ENCODE peak calls at places on chromosomes 6 and 20, in four cellular contexts. C, J, V and F are unnamed samples.

GRCh38 chr6:45423111-45423900 is 45.6 kb upstream of the SUPT3H start:
- DNase-seq in V (no peak), J (no peak), C (peak; percentile 36), F (peak; percentile 23)

GRCh38 chr6:132961122-132961521 is 146.8 kb downstream of the RPS12 start:
- DNase-seq in V (no peak), C (peak; percentile 91), J (no peak), F (no peak)

GRCh38 chr20:1950836-1951235 is 43.0 kb downstream of the PDYN start:
- DNase-seq in C (no peak), V (no peak), J (no peak), F (no peak)

GRCh38 chr20:53691060-53691810 is 97.6 kb upstream of the ZNF217 start:
- DNase-seq in C (peak; percentile 100), J (no peak), V (peak; percentile 18), F (no peak)

GRCh38 chr6:30282522-30282921 is 44.2 kb upstream of the TRIM39 start:
- DNase-seq in C (no peak), V (no peak), J (no peak), F (no peak)

GRCh38 chr6:108121612-108122011 is 44.2 kb upstream of the NR2E1 start:
- DNase-seq in C (no peak), V (no peak), J (no peak), F (no peak)

GRCh38 chr6:140174509-140174908 is 800.1 kb upstream of the CITED2 start:
- DNase-seq in C (peak; percentile 97), J (no peak), V (peak; percentile 8), F (no peak)

GRCh38 chr20:9128586-9128985 is 59.7 kb downstream of the PLCB4 start:
- DNase-seq in C (no peak), J (no peak), V (no peak), F (no peak)

GRCh38 chr6:150297327-150298028 is 71.3 kb upstream of the IYD start:
- DNase-seq in V (no peak), J (no peak), C (peak; percentile 15), F (no peak)

GRCh38 chr6:163711615-163712568 is 297.4 kb downstream of the QKI start:
- DNase-seq in C (no peak), J (peak; percentile 84), V (no peak), F (no peak)

GRCh38 chr6:15079288-15079817 is 166.5 kb upstream of the JARID2 start:
- DNase-seq in V (no peak), J (no peak), C (no peak), F (no peak)

GRCh38 chr20:37803476-37804307 is 99.2 kb upstream of the VSTM2L start:
- DNase-seq in V (no peak), J (peak; percentile 83), C (no peak), F (no peak)

DNA sequence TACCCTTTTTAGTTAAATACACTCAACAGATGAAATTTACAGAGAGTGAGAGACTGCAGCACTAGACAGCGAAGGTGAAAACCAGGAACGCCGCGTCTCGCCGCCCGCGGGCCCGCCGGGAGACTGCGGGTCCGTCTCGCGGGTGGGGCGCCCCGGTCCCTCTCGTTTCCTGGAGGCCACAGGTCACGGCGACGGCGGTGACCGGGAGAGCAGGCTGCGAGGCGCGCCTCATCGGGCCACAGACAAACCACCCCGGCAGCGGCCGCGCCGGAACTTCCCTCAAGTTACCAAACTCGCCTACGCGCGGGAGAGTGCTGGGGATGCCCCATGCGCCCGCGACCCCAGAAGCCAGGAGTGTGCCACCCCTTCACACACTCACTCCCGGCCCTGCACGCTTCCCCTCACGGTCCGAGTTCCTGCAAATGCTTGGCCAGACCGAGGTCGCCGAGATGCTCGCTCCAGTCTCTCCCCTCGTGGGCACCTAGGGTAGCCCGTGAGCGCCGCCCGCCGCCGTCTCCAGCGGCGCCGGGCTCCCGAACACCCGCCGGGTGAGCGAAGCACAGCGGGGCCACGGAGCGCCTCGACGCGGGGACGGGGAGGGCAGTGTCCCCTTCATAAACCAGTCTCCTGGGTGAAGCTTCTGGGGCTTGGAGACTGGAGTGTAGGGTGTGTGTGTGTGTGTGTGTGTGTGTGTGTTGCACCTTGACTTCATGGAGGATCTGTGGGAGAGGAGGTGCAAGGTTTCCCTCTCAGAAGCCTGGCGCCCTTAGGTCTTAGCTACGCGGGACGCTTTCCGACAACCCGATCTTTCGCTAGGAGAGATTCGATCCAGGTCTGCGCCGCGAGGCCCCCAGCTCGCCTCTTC is 1.4 kb downstream of the BACH2 start:
- DNase-seq in V (no peak), J (peak; percentile 70), C (peak; percentile 26), F (peak; percentile 39)
- TF ChIP-seq EZH2phosphoT487 in V (no peak), J (no peak), C (no peak), F (no peak)

DNA sequence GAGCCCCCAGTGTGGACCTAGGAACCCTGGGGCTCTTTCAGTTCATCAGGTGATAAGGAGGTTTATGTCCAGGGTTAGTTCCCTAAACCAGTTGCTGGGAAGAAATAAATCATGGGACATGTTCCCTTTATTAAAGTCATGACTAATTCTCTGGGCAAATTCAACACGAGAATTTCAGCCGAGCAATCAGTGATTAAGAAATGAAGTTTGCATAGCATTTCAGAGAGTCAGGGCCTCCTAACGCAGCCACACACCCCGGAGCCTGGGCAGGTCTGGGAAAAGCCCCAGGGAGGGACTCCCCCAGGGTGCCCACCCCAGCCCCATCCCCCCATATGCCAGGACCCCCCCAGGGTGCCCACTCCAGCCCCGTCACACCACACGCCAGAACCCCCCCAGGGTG is 20.1 kb downstream of the SLCO4A1 start:
- DNase-seq in J (no peak), C (peak; percentile 38), V (no peak), F (no peak)
- TF ChIP-seq EZH2phosphoT487 in J (no peak), C (no peak), V (no peak), F (no peak)

DNA sequence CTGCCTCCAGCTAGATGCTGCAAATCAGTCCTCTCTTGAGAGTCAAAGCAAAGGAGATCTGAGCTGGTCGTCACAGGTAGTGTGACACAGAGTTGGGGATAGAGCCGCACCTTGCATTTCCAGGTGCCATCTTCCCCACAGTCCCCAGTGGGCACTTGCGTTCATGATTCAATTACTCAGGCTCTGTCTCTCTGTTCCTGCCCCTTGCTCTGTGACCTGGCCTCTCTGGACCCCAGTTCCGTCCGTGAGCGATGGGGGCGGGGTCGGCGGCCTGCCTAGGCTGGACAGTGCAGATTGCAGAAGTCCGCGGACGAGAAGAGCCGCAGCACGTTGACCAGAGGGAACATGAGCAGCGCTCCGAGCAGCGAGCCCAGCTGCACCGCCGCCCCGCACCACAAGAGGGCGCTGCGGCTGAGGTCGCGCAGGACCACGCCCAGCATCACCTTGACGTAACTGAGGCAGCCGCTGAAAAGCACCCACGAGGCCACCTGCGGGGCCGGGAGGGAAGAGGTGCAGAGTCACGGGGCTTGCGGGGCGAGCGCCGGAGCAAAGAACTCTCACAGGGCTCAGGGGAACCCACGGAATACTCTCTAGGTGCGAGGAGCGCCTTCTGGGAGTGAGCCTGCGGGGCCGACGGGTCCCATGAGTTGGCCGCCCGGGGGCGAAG is 7.4 kb downstream of the SLC52A3 start:
- DNase-seq in J (peak; percentile 48), V (peak; percentile 47), C (no peak), F (peak; percentile 51)
- TF ChIP-seq EZH2phosphoT487 in J (no peak), V (no peak), C (no peak), F (no peak)

GRCh38 chr6:6863957-6864639 is 243.7 kb upstream of the RREB1 start:
- DNase-seq in V (no peak), J (no peak), C (no peak), F (no peak)
- TF ChIP-seq EZH2phosphoT487 in V (no peak), J (no peak), C (no peak), F (no peak)

GRCh38 chr6:146369866-146370265 is 173.8 kb upstream of the RAB32 start:
- DNase-seq in J (no peak), V (no peak), C (no peak), F (no peak)

GRCh38 chr6:146361367-146361924 is 182.2 kb upstream of the RAB32 start:
- DNase-seq in C (peak; percentile 50), V (no peak), J (no peak), F (no peak)

GRCh38 chr6:146364816-146365594 is 178.6 kb upstream of the RAB32 start:
- DNase-seq in C (peak; percentile 24), V (no peak), J (no peak), F (no peak)

GRCh38 chr6:146363838-146364607 is 179.6 kb upstream of the RAB32 start:
- DNase-seq in C (no peak), V (no peak), J (no peak), F (no peak)

GRCh38 chr6:146367061-146367460 is 176.6 kb upstream of the RAB32 start:
- DNase-seq in C (no peak), V (no peak), J (no peak), F (no peak)
- TF ChIP-seq EZH2phosphoT487 in C (no peak), V (no peak), J (no peak), F (no peak)

GRCh38 chr6:2630891-2631458 is 119.7 kb downstream of the MYLK4 start:
- DNase-seq in C (peak; percentile 54), V (peak; percentile 96), J (no peak), F (no peak)

GRCh38 chr6:2634151-2634964 is 116.4 kb downstream of the MYLK4 start:
- DNase-seq in J (peak; percentile 43), C (peak; percentile 90), V (peak; percentile 75), F (peak; percentile 56)

GRCh38 chr6:2633763-2634150 is 117.0 kb downstream of the MYLK4 start:
- DNase-seq in C (no peak), J (no peak), V (no peak), F (no peak)

GRCh38 chr6:2632943-2633584 is 117.7 kb downstream of the MYLK4 start:
- DNase-seq in C (no peak), J (no peak), V (no peak), F (no peak)

GRCh38 chr6:2632368-2632767 is 118.4 kb downstream of the MYLK4 start:
- DNase-seq in C (no peak), V (no peak), J (no peak), F (no peak)
- TF ChIP-seq EZH2phosphoT487 in C (no peak), V (no peak), J (no peak), F (no peak)

DNA sequence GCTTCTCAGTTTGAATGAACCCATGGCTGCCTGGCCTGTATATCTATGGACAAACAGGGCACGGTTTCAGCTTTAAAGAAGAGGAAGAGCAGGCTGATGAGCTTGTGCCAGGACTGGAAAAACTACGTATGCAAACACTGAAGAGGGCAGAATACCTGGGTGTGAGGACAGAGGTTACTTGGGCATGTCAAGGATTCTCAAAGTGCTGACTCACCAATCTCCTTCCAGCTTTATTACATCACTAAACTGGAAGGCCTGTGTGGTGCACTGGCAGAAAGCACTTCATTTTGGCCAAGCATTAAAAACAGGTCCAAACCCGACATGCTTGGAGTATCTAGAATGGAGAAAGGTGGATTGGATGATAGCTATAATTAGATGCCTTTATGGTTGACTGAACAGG is 95.2 kb downstream of the GMPR start:
- DNase-seq in C (peak; percentile 84), J (no peak), V (no peak), F (no peak)
- TF ChIP-seq EZH2phosphoT487 in C (no peak), J (no peak), V (no peak), F (no peak)